ENCODE peak calls at places on chromosome 1, in four cellular contexts. W is K562, P is HepG2, L is GM12878. N is an unnamed sample.

GRCh38 chr1:159867322-159868064 is 5.0 kb upstream of the VSIG8 start:
- DNase-seq in P (no peak), L (no peak), W (no peak), N (no peak)

GRCh38 chr1:68198752-68199151 is 33.6 kb downstream of the WLS start:
- DNase-seq in P (no peak), L (no peak), W (no peak), N (no peak)

GRCh38 chr1:22388666-22389455 is 62.8 kb upstream of the ZBTB40 start:
- DNase-seq in W (no peak), P (no peak), L (no peak), N (no peak)

GRCh38 chr1:64898107-64898861 is 68.1 kb downstream of the JAK1 start:
- DNase-seq in W (peak; percentile 76), L (no peak), P (peak; percentile 91), N (no peak)

GRCh38 chr1:228737613-228738012 is 2.3 kb downstream of the RHOU start:
- DNase-seq in W (no peak), P (no peak), L (no peak), N (no peak)

GRCh38 chr1:44240802-44241671 is 27.8 kb downstream of the DMAP1 start:
- DNase-seq in W (no peak), P (no peak), L (no peak), N (peak; percentile 83)

GRCh38 chr1:30765610-30766434 is 8.2 kb upstream of the LAPTM5 start:
- DNase-seq in W (no peak), P (no peak), L (no peak), N (no peak)

GRCh38 chr1:231040800-231041704 is 998 bp upstream of the FAM89A start:
- DNase-seq in L (no peak), P (no peak), W (no peak), N (peak; percentile 48)

GRCh38 chr1:170267317-170267716 is 121.6 kb downstream of the NTMT2 start:
- DNase-seq in P (no peak), W (no peak), L (no peak), N (no peak)

GRCh38 chr1:234921266-234922062 is 207.2 kb downstream of the TOMM20 start:
- DNase-seq in L (no peak), W (no peak), P (peak; percentile 25), N (no peak)

GRCh38 chr1:52636701-52637695 is 4.0 kb downstream of the SHISAL2A start:
- DNase-seq in L (peak; percentile 87), W (no peak), P (no peak), N (no peak)

GRCh38 chr1:204882479-204882878 is 11.8 kb downstream of the NFASC start:
- DNase-seq in W (no peak), P (peak; percentile 24), L (no peak), N (no peak)

GRCh38 chr1:192807221-192807967 is 1.4 kb upstream of the RGS2 start:
- DNase-seq in W (no peak), L (no peak), P (no peak), N (no peak)

GRCh38 chr1:228868731-228869024 is 133.4 kb downstream of the RHOU start:
- DNase-seq in L (no peak), W (no peak), P (no peak), N (no peak)

GRCh38 chr1:243672675-243673074 is 177.4 kb downstream of the AKT3 start:
- DNase-seq in L (no peak), W (no peak), P (no peak), N (no peak)

GRCh38 chr1:178126790-178127189 is 32.9 kb downstream of the RASAL2 start:
- DNase-seq in P (peak; percentile 80), W (no peak), L (no peak), N (no peak)

GRCh38 chr1:90132306-90132705 is 137.4 kb downstream of the ZNF326 start:
- DNase-seq in L (no peak), W (no peak), P (no peak), N (no peak)

GRCh38 chr1:201988593-201988992 is 6.1 kb downstream of the RNPEP start:
- DNase-seq in W (no peak), P (no peak), L (no peak), N (no peak)

GRCh38 chr1:201989354-201990128 is 7.1 kb downstream of the RNPEP start:
- DNase-seq in W (no peak), P (no peak), L (no peak), N (no peak)

GRCh38 chr1:201985355-201985754 is 2.9 kb downstream of the RNPEP start:
- DNase-seq in P (no peak), L (no peak), W (no peak), N (no peak)

GRCh38 chr1:201984446-201984845 is 2.0 kb downstream of the RNPEP start:
- DNase-seq in W (no peak), L (no peak), P (no peak), N (no peak)

DNA sequence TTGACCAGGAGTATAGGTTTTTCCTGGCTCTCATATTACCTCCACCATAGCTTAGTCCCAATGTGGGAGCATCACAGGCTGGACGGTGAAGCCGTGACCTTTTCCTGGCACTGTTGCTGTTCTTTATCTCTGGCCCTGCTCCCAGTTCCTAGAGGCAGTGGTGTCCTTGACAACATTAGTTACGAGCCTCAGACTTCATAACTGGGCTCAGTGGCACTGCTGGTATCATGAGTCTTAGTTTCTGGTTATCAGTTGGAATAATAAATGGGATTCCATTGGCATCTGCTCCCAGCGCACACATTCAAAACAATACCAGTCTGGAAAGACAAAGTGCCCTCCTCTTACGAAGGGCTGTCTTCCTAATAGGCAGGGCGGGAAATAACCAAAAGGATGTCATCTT is 8.0 kb downstream of the RNPEP start:
- DNase-seq in L (no peak), W (no peak), P (no peak), N (peak; percentile 62)
- TF ChIP-seq ZBTB33 in L (no peak), W (no peak), P (no peak), N (no peak)

DNA sequence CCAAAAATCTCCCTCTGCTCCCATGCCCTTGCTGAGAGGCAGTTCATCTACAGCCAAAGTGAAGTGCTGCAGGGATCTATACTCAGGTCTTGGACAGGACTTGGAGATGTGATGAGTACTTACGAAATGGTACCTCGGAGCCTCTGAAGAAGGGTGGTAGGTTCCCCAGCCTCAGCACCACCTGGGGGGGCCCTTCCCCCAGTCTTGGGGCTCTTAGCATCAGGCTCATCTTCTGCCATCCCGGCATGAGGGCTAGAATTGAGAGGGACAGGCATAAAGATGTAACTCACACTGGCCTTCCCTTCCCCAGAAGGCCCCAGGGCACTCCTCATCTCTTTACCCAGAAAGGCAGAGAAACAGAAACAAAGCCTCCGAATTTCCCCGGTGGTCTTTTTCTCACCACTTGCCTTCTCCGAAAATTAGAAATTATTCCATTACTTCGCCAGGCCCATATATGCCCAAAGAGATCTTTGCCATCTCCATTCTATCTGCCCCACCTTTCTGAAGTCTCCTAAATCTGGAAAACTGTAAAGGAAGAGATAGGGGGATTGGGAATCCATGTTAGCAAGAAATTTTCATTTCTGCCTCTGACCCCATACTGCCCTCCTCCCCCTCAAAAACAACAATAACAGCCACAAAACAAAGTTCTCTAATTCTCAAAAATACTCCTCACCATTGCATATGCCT is 827 bp downstream of the RFX5 start:
- DNase-seq in W (no peak), L (no peak), P (no peak), N (no peak)
- TF ChIP-seq RFX5 in W (no peak), L (no peak), P (no peak), N (no peak)

DNA sequence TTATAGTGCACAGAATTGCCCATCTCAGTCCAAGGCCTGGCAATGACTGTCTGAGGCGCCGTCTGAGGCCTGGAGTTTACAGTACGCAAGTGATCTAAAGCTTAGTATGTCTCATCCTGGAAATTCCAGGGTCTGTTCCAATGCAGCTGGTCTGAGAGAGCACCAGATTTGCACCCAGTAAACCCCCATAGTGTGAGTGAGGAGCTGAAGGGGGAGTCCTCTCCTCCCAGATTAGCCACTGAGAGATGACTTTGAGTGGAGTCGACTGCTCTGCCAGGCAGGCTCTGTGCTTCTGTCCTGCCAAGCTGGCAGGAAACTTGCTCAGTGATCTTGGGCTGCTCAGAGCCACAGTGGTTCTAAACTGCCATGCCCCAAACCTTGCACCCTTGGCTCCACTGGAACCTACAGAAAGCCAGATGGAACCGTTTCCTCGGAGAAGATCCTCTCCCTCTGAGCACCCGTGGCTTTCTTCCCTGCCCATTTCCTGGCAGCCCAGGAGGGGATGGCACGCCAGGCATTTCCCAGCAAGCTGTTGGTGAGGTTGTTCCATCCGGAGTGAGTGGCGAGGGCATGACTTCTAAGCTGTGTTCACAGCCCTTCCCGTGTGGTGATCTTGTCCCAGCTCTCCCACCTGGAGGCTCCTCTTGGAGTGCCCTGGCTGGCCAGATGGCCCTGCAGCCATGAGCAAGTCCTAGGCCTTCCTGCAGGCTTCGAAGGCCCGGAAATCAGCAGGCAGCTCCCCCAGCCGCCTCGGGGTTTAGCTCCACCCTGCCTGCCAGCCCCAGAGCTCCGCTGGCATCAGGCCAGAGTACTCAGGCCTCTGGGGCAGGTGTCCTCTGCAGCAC is 126.0 kb upstream of the VAMP3 start:
- DNase-seq in L (no peak), W (no peak), P (peak; percentile 15), N (peak; percentile 67)
- TF ChIP-seq ZBTB33 in L (no peak), W (no peak), P (no peak), N (no peak)

GRCh38 chr1:93616221-93616995 is 65.2 kb downstream of the BCAR3 start:
- DNase-seq in L (no peak), W (no peak), P (no peak), N (no peak)
- TF ChIP-seq RFX5 in L (no peak), W (no peak), P (no peak), N (no peak)

DNA sequence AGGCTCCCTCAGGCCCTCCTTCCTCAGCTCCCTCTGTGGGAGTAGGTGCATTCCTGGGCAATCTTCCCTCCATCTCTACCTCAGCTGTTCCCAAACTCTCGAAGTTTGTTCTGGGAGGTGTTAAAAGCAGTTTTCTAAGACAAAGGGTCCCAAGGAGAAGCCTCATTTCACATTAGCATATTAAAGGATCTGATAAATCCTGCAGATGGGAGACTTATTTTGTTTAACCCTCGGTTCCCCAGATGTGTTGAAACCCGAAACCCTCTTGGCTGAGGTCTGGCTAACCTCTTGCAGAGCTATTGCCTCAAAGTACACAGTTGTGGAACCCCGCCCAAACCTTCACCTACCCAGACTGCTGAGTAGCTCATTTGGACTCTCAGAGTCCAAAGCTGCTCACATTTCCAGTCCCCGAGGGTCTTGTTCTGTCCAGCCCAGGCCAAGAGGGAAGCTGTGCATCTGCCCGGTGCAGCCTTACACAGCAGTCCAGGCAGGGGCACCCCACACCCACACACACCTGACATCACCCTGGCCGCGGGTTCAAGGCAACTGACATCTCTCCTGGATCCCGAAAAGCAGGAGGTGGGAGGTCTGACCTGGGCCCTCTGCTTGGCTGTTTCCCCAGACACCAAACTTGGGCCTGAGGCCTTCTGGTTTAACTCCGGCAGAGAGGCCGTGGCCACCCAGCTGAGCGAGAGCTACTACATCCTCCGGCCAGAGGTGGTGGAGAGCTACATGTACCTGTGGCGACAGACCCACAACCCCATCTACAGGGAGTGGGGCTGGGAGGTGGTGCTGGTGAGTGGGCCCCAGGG is 19.5 kb upstream of the SELENON start:
- DNase-seq in P (peak; percentile 34), L (no peak), W (peak; percentile 53), N (no peak)
- TF ChIP-seq ZBTB33 in P (no peak), L (no peak), W (no peak), N (no peak)

GRCh38 chr1:205948886-205949285 is 5.6 kb upstream of the SLC26A9 start:
- DNase-seq in W (no peak), P (no peak), L (no peak), N (no peak)

GRCh38 chr1:205949753-205950152 is 6.5 kb upstream of the SLC26A9 start:
- DNase-seq in P (no peak), W (no peak), L (no peak), N (no peak)

GRCh38 chr1:205950280-205950679 is 7.0 kb upstream of the SLC26A9 start:
- DNase-seq in P (no peak), W (no peak), L (no peak), N (no peak)

GRCh38 chr1:205950826-205951549 is 7.7 kb upstream of the SLC26A9 start:
- DNase-seq in W (no peak), P (no peak), L (no peak), N (no peak)

GRCh38 chr1:205951746-205952145 is 8.5 kb upstream of the SLC26A9 start:
- DNase-seq in L (no peak), P (no peak), W (no peak), N (no peak)
- TF ChIP-seq RFX5 in L (no peak), P (no peak), W (no peak), N (no peak)

N was measured in SK-N-SH.